ENCODE peak calls at places on chromosomes 12 and 14, in six cellular contexts. X is fibroblast of pulmonary artery, G is IMR-90, Y is BJ, S is GM12865, B is PC-3. A is an unnamed sample.

GRCh38 chr14:59630281-59630963 is 53.8 kb upstream of the CCDC175 start:
- DNase-seq in G (no peak), B (no peak), Y (no peak), S (no peak), X (peak; percentile 6), A (no peak)

GRCh38 chr12:105738036-105738435 is 400.7 kb downstream of the NUAK1 start:
- DNase-seq in G (peak; percentile 55), X (peak; percentile 90), S (no peak), B (no peak), Y (no peak), A (no peak)

GRCh38 chr12:22627351-22627750 is 2.4 kb downstream of the ETNK1 start:
- DNase-seq in B (peak; percentile 4), Y (no peak), X (no peak), S (no peak), G (no peak), A (no peak)

GRCh38 chr12:50690923-50691322 is 73.0 kb upstream of the ATF1 start:
- DNase-seq in B (no peak), X (peak; percentile 79), S (no peak), Y (no peak), G (no peak), A (no peak)

GRCh38 chr12:2156333-2156732 is 103.5 kb downstream of the CACNA1C start:
- DNase-seq in B (no peak), S (no peak), Y (no peak), X (no peak), G (peak; percentile 85), A (no peak)

GRCh38 chr12:1864867-1865266 is 44.5 kb downstream of the LRTM2 start:
- DNase-seq in S (no peak), G (no peak), B (no peak), Y (no peak), X (no peak), A (no peak)

GRCh38 chr14:52058346-52058745 is 10.5 kb downstream of the NID2 start:
- DNase-seq in G (no peak), B (no peak), Y (no peak), S (no peak), X (no peak), A (no peak)

GRCh38 chr14:92563359-92563758 is 49.8 kb downstream of the RIN3 start:
- DNase-seq in Y (no peak), X (no peak), S (peak; percentile 84), B (peak; percentile 77), G (peak; percentile 55), A (no peak)

GRCh38 chr14:72488551-72488950 is 405.4 kb downstream of the DPF3 start:
- DNase-seq in S (no peak), Y (no peak), G (no peak), B (no peak), X (no peak), A (no peak)

GRCh38 chr12:108119126-108119973 is 9.7 kb upstream of the WSCD2 start:
- DNase-seq in X (no peak), B (no peak), Y (no peak), S (peak; percentile 71), G (no peak), A (no peak)

GRCh38 chr12:87270894-87271293 is 758.3 kb downstream of the C12orf50 start:
- DNase-seq in Y (no peak), B (peak; percentile 52), S (no peak), G (peak; percentile 68), X (peak; percentile 55), A (no peak)

GRCh38 chr12:104634044-104634443 is 177.3 kb downstream of the CHST11 start:
- DNase-seq in X (no peak), S (no peak), Y (no peak), B (no peak), G (no peak), A (no peak)

GRCh38 chr12:51323966-51324895 is at the start of gene BIN2:
- DNase-seq in Y (no peak), X (no peak), G (no peak), B (no peak), S (peak; percentile 92), A (peak; percentile 69)

GRCh38 chr12:86601550-86602308 is 345.5 kb upstream of the MGAT4C start:
- DNase-seq in Y (no peak), S (no peak), B (no peak), G (no peak), X (no peak), A (no peak)

GRCh38 chr12:24600996-24601395 is 347.9 kb downstream of the BCAT1 start:
- DNase-seq in Y (peak; percentile 58), S (peak; percentile 33), X (peak; percentile 72), G (peak; percentile 92), B (peak; percentile 25), A (peak; percentile 46)

GRCh38 chr14:74239848-74240793 is 872 bp downstream of the VSX2 start:
- DNase-seq in X (no peak), B (no peak), G (no peak), S (no peak), Y (no peak), A (no peak)

GRCh38 chr12:57604454-57605307 is at the start of gene DTX3:
- DNase-seq in G (no peak), B (no peak), S (peak; percentile 46), X (no peak), Y (no peak), A (no peak)

GRCh38 chr12:102816816-102817434 is 100.1 kb downstream of the PAH start:
- DNase-seq in G (peak; percentile 29), Y (no peak), B (peak; percentile 51), S (peak; percentile 46), X (peak; percentile 44), A (peak; percentile 19)

GRCh38 chr12:95838125-95838524 is 20.6 kb upstream of the SNRPF start:
- DNase-seq in B (peak; percentile 85), G (peak; percentile 72), X (no peak), S (no peak), Y (peak; percentile 65), A (peak; percentile 64)

GRCh38 chr14:94864421-94865195 is 94.7 kb upstream of the GSC start:
- DNase-seq in B (no peak), S (no peak), X (no peak), G (no peak), Y (no peak), A (no peak)

DNA sequence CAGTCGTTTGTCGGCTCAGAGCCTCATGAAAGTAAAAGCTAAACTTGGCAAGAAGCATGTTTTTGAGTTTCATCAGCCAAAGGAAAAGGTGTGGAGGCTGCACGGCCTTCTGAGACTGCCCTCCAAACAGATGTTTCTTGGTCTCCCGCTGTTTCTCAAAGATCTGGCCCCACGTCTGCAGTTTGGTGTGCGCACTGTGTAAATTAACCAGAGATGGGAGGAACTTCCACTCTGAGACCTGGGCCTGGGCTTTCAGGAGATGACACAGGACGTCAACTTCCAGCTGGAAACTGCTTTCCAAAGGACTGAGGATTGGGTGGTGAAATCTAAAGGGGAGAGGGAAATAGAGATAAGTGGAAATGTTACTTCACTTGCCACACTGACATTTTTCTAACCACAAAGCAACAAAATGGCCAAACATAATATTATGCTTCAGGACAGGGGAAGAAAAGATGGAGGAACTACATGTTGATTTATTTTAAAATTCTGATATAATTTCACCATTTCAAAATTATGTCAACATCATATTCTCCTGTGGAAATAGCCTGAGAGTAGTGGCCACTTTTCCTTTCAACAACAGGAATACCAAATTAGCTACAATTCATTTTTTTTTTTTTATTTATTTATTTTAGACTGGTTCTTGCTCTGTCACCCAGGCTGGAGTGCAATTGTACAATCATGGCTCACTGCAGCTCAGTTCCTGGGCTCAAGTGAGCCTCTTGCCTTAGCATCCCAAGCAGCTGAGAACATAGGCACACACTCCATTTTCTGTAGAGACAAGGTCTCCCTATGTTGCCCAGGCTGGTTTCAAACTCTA is 27.6 kb downstream of the KICS2 start:
- DNase-seq in Y (no peak), S (no peak), X (peak; percentile 76), G (no peak), B (no peak), A (no peak)
- H3K4me3 ChIP-seq in Y (no peak overlapping the region), S (no peak overlapping the region), X (no peak overlapping the region), G (no peak overlapping the region), B (no peak overlapping the region), A (no peak overlapping the region)

GRCh38 chr12:66118240-66118891 is 12.2 kb downstream of the LLPH start:
- DNase-seq in S (no peak), G (peak; percentile 76), B (no peak), Y (no peak), X (no peak), A (no peak)
- H3K4me3 ChIP-seq in S (no peak overlapping the region), G (no peak overlapping the region), B (no peak overlapping the region), Y (no peak overlapping the region), X (no peak overlapping the region), A (no peak overlapping the region)

GRCh38 chr14:91115986-91116385 is 2.1 kb downstream of the DGLUCY start:
- DNase-seq in Y (no peak), S (no peak), X (peak; percentile 21), G (peak; percentile 30), B (peak; percentile 62), A (no peak)
- H3K4me3 ChIP-seq in Y (no peak overlapping the region), S (peak overlapping the region; percentile 99), X (no peak overlapping the region), G (no peak overlapping the region), B (no peak overlapping the region), A (peak overlapping the region; percentile 88)

GRCh38 chr12:112124918-112125249 is 476 bp upstream of the TRAFD1 start:
- DNase-seq in X (no peak), Y (no peak), S (no peak), G (no peak), B (no peak), A (no peak)
- H3K4me3 ChIP-seq in X (peak overlapping the region; percentile 90), Y (no peak overlapping the region), S (no peak overlapping the region), G (no peak overlapping the region), B (peak overlapping the region; percentile 78), A (no peak overlapping the region)

GRCh38 chr12:82209533-82209932 is 148.7 kb downstream of the CCDC59 start:
- DNase-seq in B (no peak), S (no peak), G (no peak), X (no peak), Y (no peak), A (no peak)

GRCh38 chr12:82210882-82211281 is 147.3 kb downstream of the CCDC59 start:
- DNase-seq in Y (no peak), G (no peak), S (no peak), X (no peak), B (no peak), A (no peak)

GRCh38 chr12:82203076-82203475 is 155.1 kb downstream of the CCDC59 start:
- DNase-seq in S (no peak), G (no peak), Y (no peak), X (no peak), B (no peak), A (no peak)

GRCh38 chr12:82207556-82207955 is 150.6 kb downstream of the CCDC59 start:
- DNase-seq in B (no peak), X (no peak), Y (no peak), G (no peak), S (no peak), A (no peak)
- H3K4me3 ChIP-seq in B (no peak overlapping the region), X (no peak overlapping the region), Y (no peak overlapping the region), G (no peak overlapping the region), S (no peak overlapping the region), A (no peak overlapping the region)

GRCh38 chr12:9701380-9702154 is 31.3 kb downstream of the CLECL1 start:
- DNase-seq in S (no peak), B (no peak), Y (no peak), G (no peak), X (no peak), A (no peak)
- H3K4me3 ChIP-seq in S (no peak overlapping the region), B (no peak overlapping the region), Y (no peak overlapping the region), G (no peak overlapping the region), X (no peak overlapping the region), A (peak overlapping the region; percentile 45)

DNA sequence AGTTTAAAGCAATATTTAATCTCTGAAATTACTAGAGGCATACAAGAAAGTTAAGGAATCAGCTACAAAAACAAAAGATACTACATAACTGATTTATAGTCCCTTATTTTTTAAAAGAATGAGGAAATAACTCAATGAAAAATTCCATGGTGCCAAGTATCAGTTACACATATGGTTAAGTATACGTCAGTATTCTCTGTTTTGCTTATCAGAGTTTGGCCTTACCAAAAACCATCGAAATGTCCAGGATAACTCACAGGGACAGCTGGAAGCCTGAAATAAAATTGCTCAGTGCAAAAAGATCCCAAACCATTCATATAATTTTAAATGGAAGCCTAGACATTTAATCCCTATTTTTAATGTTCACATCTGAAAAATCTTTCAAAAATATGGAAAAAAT is 3.6 kb downstream of the CFL2 start:
- DNase-seq in Y (no peak), G (peak; percentile 66), X (peak; percentile 36), S (no peak), B (no peak), A (no peak)
- H3K4me3 ChIP-seq in Y (no peak overlapping the region), G (no peak overlapping the region), X (no peak overlapping the region), S (peak overlapping the region; percentile 17), B (no peak overlapping the region), A (no peak overlapping the region)

A was measured in Jurkat, Clone E6-1.